ENCODE peak calls at places on chromosomes 1 and 21, in ten cellular contexts. N is lower lobe of right lung; E is MM.1S; F is spleen; J is stomach; V is kidney; O is epithelial cell of proximal tubule; U is CD8-positive, alpha-beta T cell; P is upper lobe of left lung; Z is IMR-90. L is an unnamed sample.

GRCh38 chr1:12622506-12622905 is 4.5 kb upstream of the DHRS3 start:
- DNase-seq in O (no peak), N (no peak), P (no peak), U (no peak), E (no peak), Z (no peak), F (peak), J (peak), V (no peak), L (no peak)

GRCh38 chr1:109238382-109238781 is 11.0 kb upstream of the CELSR2 start:
- DNase-seq in N (no peak), O (no peak), U (no peak), F (no peak), P (no peak), E (no peak), Z (no peak), V (no peak), J (no peak), L (no peak)

GRCh38 chr1:4512622-4513021 is 141.8 kb upstream of the AJAP1 start:
- DNase-seq in P (no peak), J (no peak), F (no peak), E (no peak), O (no peak), N (no peak), U (no peak), V (peak), Z (no peak), L (no peak)

GRCh38 chr1:12617901-12618660 is at the start of gene DHRS3:
- DNase-seq in U (peak), N (peak), E (peak), P (peak), Z (peak), O (no peak), J (peak), F (peak), V (peak), L (peak)

GRCh38 chr21:42566524-42567180 is 53.0 kb downstream of the SLC37A1 start:
- DNase-seq in Z (no peak), N (peak), P (peak), F (peak), O (no peak), V (peak), J (peak), E (no peak), U (no peak), L (no peak)

GRCh38 chr21:39556176-39556575 is 56.6 kb upstream of the B3GALT5 start:
- DNase-seq in V (no peak), U (no peak), E (no peak), Z (no peak), F (no peak), N (no peak), P (no peak), J (no peak), O (no peak), L (no peak)

GRCh38 chr1:234578087-234578486 is 31.9 kb downstream of the IRF2BP2 start:
- DNase-seq in U (no peak), E (no peak), N (no peak), V (no peak), P (no peak), O (no peak), J (no peak), F (no peak), Z (no peak), L (no peak)

GRCh38 chr1:232911027-232911599 is 39.3 kb upstream of the NTPCR start:
- DNase-seq in J (no peak), F (no peak), Z (no peak), V (no peak), E (no peak), O (no peak), P (no peak), N (no peak), U (no peak), L (no peak)

GRCh38 chr1:111489604-111490003 is 13.8 kb downstream of the ADORA3 start:
- DNase-seq in P (peak), V (no peak), N (no peak), E (no peak), U (no peak), J (no peak), F (no peak), Z (no peak), O (no peak), L (no peak)

GRCh38 chr1:27727126-27727525 is 1.4 kb downstream of the FAM76A start:
- DNase-seq in J (no peak), F (no peak), N (no peak), U (no peak), V (no peak), E (no peak), Z (peak), P (no peak), O (no peak), L (no peak)

GRCh38 chr1:24003331-24003972 is 23.3 kb upstream of the SRSF10 start:
- DNase-seq in F (no peak), V (no peak), U (no peak), O (no peak), N (no peak), P (peak), E (no peak), Z (peak), J (no peak), L (peak)

GRCh38 chr1:114427612-114428011 is 83.4 kb downstream of the TRIM33 start:
- DNase-seq in Z (no peak), P (no peak), O (no peak), U (no peak), F (no peak), J (no peak), V (no peak), N (no peak), E (no peak), L (no peak)

GRCh38 chr1:220786057-220786336 is 716 bp upstream of the MTARC1 start:
- DNase-seq in U (no peak), V (no peak), J (peak), Z (no peak), E (no peak), N (peak), P (no peak), O (no peak), F (no peak), L (no peak)

GRCh38 chr21:14482165-14482564 is 64.0 kb downstream of the SAMSN1 start:
- DNase-seq in E (no peak), J (no peak), O (no peak), N (no peak), Z (no peak), P (no peak), V (no peak), U (no peak), F (no peak), L (peak)

GRCh38 chr21:15437873-15438272 is 291.9 kb upstream of the USP25 start:
- DNase-seq in P (no peak), N (no peak), F (no peak), V (no peak), Z (no peak), J (no peak), U (no peak), E (no peak), O (no peak), L (peak)

GRCh38 chr21:46079357-46080170 is 18.3 kb upstream of the COL6A2 start:
- DNase-seq in V (peak), J (peak), F (peak), E (no peak), P (peak), N (peak), Z (peak), U (no peak), O (no peak), L (no peak)

GRCh38 chr1:6002714-6003501 is 10.7 kb upstream of the NPHP4 start:
- DNase-seq in J (no peak), Z (no peak), E (no peak), U (no peak), V (peak), P (peak), O (no peak), F (peak), N (peak), L (no peak)

GRCh38 chr1:20120796-20121195 is 1.5 kb upstream of the PLA2G2D start:
- DNase-seq in P (no peak), J (no peak), U (no peak), O (no peak), E (no peak), F (no peak), N (no peak), Z (no peak), V (no peak), L (no peak)

GRCh38 chr1:55399385-55399784 is 184.2 kb upstream of the USP24 start:
- DNase-seq in F (no peak), N (no peak), E (no peak), J (peak), O (no peak), V (no peak), Z (no peak), P (no peak), U (no peak), L (no peak)

GRCh38 chr1:95116666-95117206 is 419 bp upstream of the TLCD4 start:
- DNase-seq in N (peak), V (peak), F (peak), O (no peak), J (peak), Z (peak), E (peak), U (peak), P (peak), L (peak)

GRCh38 chr1:78649628-78650027 is at the start of gene IFI44:
- DNase-seq in Z (peak), O (peak), U (peak), P (peak), V (peak), F (peak), J (peak), E (peak), N (peak), L (peak)

GRCh38 chr1:114695430-114696093 is at the start of gene AMPD1:
- DNase-seq in E (peak), U (no peak), P (no peak), O (no peak), Z (peak), J (no peak), V (no peak), F (no peak), N (no peak), L (peak)

GRCh38 chr1:169346036-169346589 is 21.5 kb downstream of the NME7 start:
- DNase-seq in J (no peak), Z (no peak), F (no peak), E (no peak), O (no peak), U (no peak), N (no peak), V (no peak), P (no peak), L (no peak)

GRCh38 chr21:45413922-45414321 is 9.0 kb downstream of the COL18A1 start:
- DNase-seq in O (no peak), U (no peak), J (no peak), Z (no peak), P (no peak), V (peak), N (peak), E (no peak), F (peak), L (no peak)

GRCh38 chr1:88855986-88856385 is 35.4 kb downstream of the GTF2B start:
- DNase-seq in U (no peak), Z (no peak), F (no peak), O (no peak), V (no peak), J (no peak), E (no peak), P (no peak), N (no peak), L (no peak)

GRCh38 chr1:181429462-181429861 is 53.9 kb upstream of the CACNA1E start:
- DNase-seq in U (no peak), V (no peak), E (no peak), O (no peak), F (no peak), P (no peak), Z (no peak), N (no peak), J (no peak), L (no peak)

GRCh38 chr1:202107321-202107761 is 15.4 kb upstream of the GPR37L1 start:
- DNase-seq in J (peak), E (no peak), O (no peak), F (no peak), V (peak), U (no peak), Z (no peak), N (peak), P (peak), L (no peak)

GRCh38 chr21:41045534-41046268 is 122.3 kb upstream of the BACE2 start:
- DNase-seq in Z (no peak), F (no peak), J (peak), V (no peak), U (no peak), E (no peak), O (no peak), P (peak), N (peak), L (peak)

GRCh38 chr1:54329337-54329954 is 76.7 kb downstream of the SSBP3 start:
- DNase-seq in J (no peak), F (no peak), U (no peak), O (no peak), N (no peak), V (no peak), P (no peak), E (no peak), Z (no peak), L (no peak)

GRCh38 chr21:45801989-45802388 is 158.5 kb downstream of the PCBP3 start:
- DNase-seq in O (no peak), N (no peak), J (no peak), E (no peak), Z (no peak), F (no peak), V (no peak), P (no peak), U (no peak), L (no peak)

GRCh38 chr1:66058558-66058957 is 265.9 kb downstream of the PDE4B start:
- DNase-seq in O (no peak), Z (no peak), U (no peak), J (no peak), N (no peak), V (no peak), F (no peak), P (no peak), E (no peak), L (no peak)

GRCh38 chr1:233959971-233960710 is 55.7 kb downstream of the SLC35F3 start:
- DNase-seq in P (no peak), U (no peak), N (no peak), O (no peak), V (no peak), F (no peak), J (no peak), E (no peak), Z (no peak), L (no peak)

GRCh38 chr1:235326719-235327558 is 1.0 kb downstream of the ARID4B start:
- DNase-seq in O (no peak), V (peak), U (peak), N (peak), P (peak), J (peak), E (peak), Z (no peak), F (peak), L (peak)

GRCh38 chr1:178060789-178061556 is 32.9 kb upstream of the RASAL2 start:
- DNase-seq in U (no peak), Z (peak), O (peak), J (no peak), E (no peak), N (no peak), V (no peak), P (no peak), F (no peak), L (no peak)

GRCh38 chr1:29124366-29125236 is 898 bp upstream of the TMEM200B start:
- DNase-seq in O (no peak), E (peak), Z (peak), U (peak), V (peak), J (peak), F (peak), P (peak), N (peak), L (peak)

GRCh38 chr1:20584890-20585289 is 4.0 kb upstream of the CDA start:
- DNase-seq in P (no peak), E (no peak), V (no peak), F (no peak), Z (peak), J (no peak), N (no peak), O (no peak), U (no peak), L (no peak)

GRCh38 chr1:30304080-30304479 is 419.3 kb downstream of the MATN1 start:
- DNase-seq in N (no peak), F (no peak), O (no peak), E (no peak), U (no peak), J (no peak), V (no peak), Z (no peak), P (no peak), L (no peak)

GRCh38 chr1:30307182-30307581 is 416.2 kb downstream of the MATN1 start:
- DNase-seq in O (no peak), V (no peak), J (no peak), E (no peak), N (no peak), U (no peak), F (no peak), P (no peak), Z (no peak), L (no peak)

GRCh38 chr1:30303387-30303786 is 420.0 kb downstream of the MATN1 start:
- DNase-seq in E (no peak), F (no peak), O (no peak), J (no peak), U (no peak), V (no peak), P (no peak), N (no peak), Z (no peak), L (no peak)

GRCh38 chr1:30305061-30305460 is 418.3 kb downstream of the MATN1 start:
- DNase-seq in F (no peak), O (no peak), E (no peak), Z (no peak), P (no peak), N (no peak), V (no peak), U (no peak), J (no peak), L (no peak)

DNA sequence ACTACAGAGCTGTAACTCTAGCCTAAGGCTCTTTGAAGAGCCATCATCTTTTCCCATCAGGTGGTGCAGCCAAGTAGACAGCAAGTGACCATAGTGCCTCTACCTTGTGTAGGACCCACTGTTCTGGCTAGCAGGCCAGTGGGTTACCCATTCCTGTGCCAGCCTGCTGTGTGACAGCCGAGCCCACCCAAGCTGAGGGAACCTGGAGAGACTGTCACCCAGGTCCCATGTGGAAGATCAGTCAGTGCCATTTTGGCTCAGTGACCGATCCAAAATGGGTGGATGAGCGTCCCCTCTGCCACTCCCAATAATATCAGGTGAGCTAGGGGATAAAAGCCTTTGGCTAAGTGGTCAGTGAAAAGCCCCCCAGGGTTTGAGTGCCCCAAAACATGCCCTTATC is 417.9 kb downstream of the MATN1 start:
- DNase-seq in F (peak), E (no peak), J (peak), N (no peak), V (no peak), O (no peak), U (no peak), P (no peak), Z (no peak), L (no peak)
- TF ChIP-seq CTCF in F (no peak), E (no peak), J (no peak), N (no peak), V (no peak), O (no peak), U (no peak), P (no peak), Z (no peak), L (no peak)

GRCh38 chr1:96995351-96995750 is 273.8 kb downstream of the PTBP2 start:
- DNase-seq in Z (no peak), O (no peak), U (no peak), P (no peak), J (no peak), V (no peak), E (no peak), F (no peak), N (no peak), L (peak)

GRCh38 chr1:96997717-96998116 is 276.1 kb downstream of the PTBP2 start:
- DNase-seq in Z (no peak), P (no peak), F (no peak), E (no peak), U (no peak), N (no peak), V (no peak), O (no peak), J (no peak), L (no peak)

GRCh38 chr1:97004054-97004453 is 282.5 kb downstream of the PTBP2 start:
- DNase-seq in J (no peak), Z (peak), N (no peak), O (no peak), V (no peak), F (no peak), P (no peak), E (no peak), U (no peak), L (no peak)

GRCh38 chr1:96999191-96999590 is 277.6 kb downstream of the PTBP2 start:
- DNase-seq in F (no peak), J (no peak), U (no peak), E (no peak), P (no peak), N (no peak), V (no peak), O (no peak), Z (peak), L (no peak)

DNA sequence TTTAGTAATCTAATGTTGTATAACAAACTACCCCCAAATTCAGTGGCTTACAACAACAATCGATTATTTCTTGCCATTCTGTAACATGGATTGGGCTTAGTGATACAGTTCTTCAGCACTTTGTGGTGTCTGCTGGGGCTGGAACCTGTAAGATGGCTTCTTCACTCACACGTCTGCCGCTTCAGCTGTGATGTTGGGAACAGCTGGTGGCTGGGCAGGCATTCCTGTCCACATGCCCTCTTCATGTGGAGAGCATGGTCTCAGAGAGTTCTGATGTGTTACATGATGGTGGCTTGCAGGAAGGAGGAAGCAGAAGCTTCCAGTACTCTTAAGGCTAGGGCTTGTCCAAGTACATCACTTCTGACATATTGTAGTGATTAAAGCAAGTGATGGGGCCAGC is 276.9 kb downstream of the PTBP2 start:
- DNase-seq in F (no peak), E (no peak), V (no peak), O (no peak), U (no peak), Z (no peak), N (no peak), P (no peak), J (no peak), L (no peak)
- H3K4me3 ChIP-seq in F (no peak), E (no peak), V (no peak), O (no peak), U (no peak), Z (no peak), N (no peak), P (no peak), J (no peak), L (no peak)

GRCh38 chr1:186155594-186155993 is 219.5 kb downstream of the TPR start:
- DNase-seq in U (no peak), N (no peak), J (no peak), F (no peak), E (peak), P (no peak), V (no peak), O (peak), Z (peak), L (peak)
- TF ChIP-seq CTCF in U (no peak), N (peak), J (no peak), F (peak), E (peak), P (peak), V (no peak), O (peak), Z (peak), L (peak)

DNA sequence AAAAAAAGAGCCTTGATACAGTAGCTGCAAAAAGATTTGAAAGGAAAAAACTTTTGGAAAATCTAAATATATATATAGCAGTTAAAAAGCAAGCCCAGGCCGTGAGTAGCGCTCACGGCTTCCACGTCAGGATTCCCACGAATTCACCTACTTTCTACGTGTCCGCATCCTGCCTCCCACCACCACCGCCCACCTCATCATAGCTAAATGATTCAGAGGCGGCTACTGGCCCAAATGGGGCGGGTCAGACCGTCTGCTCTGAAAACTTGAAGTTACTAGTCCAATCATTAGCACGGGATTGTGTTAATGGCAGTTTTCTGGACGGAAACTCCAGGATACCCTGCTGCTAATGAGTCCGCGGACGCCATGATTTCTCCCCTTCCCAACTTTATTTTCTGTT is 1.3 kb upstream of the CCSAP start:
- DNase-seq in N (no peak), V (no peak), P (no peak), U (no peak), J (no peak), E (no peak), Z (no peak), F (no peak), O (no peak), L (no peak)
- H3K4me3 ChIP-seq in N (peak), V (no peak), P (no peak), U (no peak), J (no peak), E (peak), Z (no peak), F (no peak), O (no peak), L (no peak)

GRCh38 chr1:2108213-2108876 is 58.1 kb downstream of the PRKCZ start:
- DNase-seq in E (no peak), J (no peak), U (no peak), Z (peak), P (peak), V (peak), F (no peak), O (no peak), N (peak), L (peak)
- TF ChIP-seq CTCF in E (no peak), J (no peak), U (no peak), Z (peak), P (peak), V (peak), F (no peak), O (no peak), N (no peak), L (no peak)

L was measured in GM12865.